ENCODE peak calls at places on chromosomes 16 and 17, in seven cellular contexts. Z is esophagus muscularis mucosa, T is stomach, S is spleen, O is sigmoid colon, P is breast epithelium, E is endothelial cell of umbilical vein. W is an unnamed sample.

GRCh38 chr16:87431926-87432325 is 39.8 kb downstream of the MAP1LC3B start:
- DNase-seq in S (no peak), P (no peak), E (no peak), Z (no peak), T (no peak), O (no peak), W (no peak)

GRCh38 chr17:8991514-8992285 is 26.2 kb upstream of the PIK3R5 start:
- DNase-seq in E (peak; percentile 33), S (no peak), Z (no peak), P (peak; percentile 70), O (peak; percentile 80), T (peak; percentile 70), W (peak; percentile 42)

GRCh38 chr17:43784068-43784467 is 3.8 kb downstream of the CFAP97D1 start:
- DNase-seq in E (no peak), T (no peak), P (no peak), O (no peak), S (no peak), Z (no peak), W (no peak)

GRCh38 chr16:85733839-85734170 is 17.1 kb downstream of the C16orf74 start:
- DNase-seq in Z (no peak), E (peak; percentile 25), T (no peak), S (no peak), O (no peak), P (no peak), W (no peak)

GRCh38 chr16:6884002-6884401 is 448.6 kb upstream of the RBFOX1 start:
- DNase-seq in O (no peak), E (no peak), S (no peak), P (no peak), Z (no peak), T (no peak), W (no peak)

GRCh38 chr17:49183801-49184200 is 26.6 kb downstream of the GNGT2 start:
- DNase-seq in P (no peak), E (no peak), Z (no peak), T (no peak), O (no peak), S (no peak), W (no peak)

GRCh38 chr16:75647492-75648264 is at the start of the genes KARS1 and TERF2IP:
- DNase-seq in E (peak; percentile 97), Z (peak; percentile 98), S (peak; percentile 99), P (peak; percentile 93), T (peak; percentile 93), O (peak; percentile 96), W (peak; percentile 79)

GRCh38 chr17:47895254-47895855 is 681 bp upstream of the SP2 start:
- DNase-seq in T (peak; percentile 45), P (no peak), S (peak; percentile 93), Z (peak; percentile 93), O (no peak), E (no peak), W (no peak)

GRCh38 chr17:74008196-74008595 is 195.3 kb upstream of the RPL38 start:
- DNase-seq in S (no peak), Z (no peak), O (no peak), T (no peak), E (no peak), P (no peak), W (no peak)

GRCh38 chr17:61574542-61575351 is 16.3 kb downstream of the NACA2 start:
- DNase-seq in S (no peak), P (no peak), Z (no peak), O (no peak), T (no peak), E (peak; percentile 16), W (no peak)

DNA sequence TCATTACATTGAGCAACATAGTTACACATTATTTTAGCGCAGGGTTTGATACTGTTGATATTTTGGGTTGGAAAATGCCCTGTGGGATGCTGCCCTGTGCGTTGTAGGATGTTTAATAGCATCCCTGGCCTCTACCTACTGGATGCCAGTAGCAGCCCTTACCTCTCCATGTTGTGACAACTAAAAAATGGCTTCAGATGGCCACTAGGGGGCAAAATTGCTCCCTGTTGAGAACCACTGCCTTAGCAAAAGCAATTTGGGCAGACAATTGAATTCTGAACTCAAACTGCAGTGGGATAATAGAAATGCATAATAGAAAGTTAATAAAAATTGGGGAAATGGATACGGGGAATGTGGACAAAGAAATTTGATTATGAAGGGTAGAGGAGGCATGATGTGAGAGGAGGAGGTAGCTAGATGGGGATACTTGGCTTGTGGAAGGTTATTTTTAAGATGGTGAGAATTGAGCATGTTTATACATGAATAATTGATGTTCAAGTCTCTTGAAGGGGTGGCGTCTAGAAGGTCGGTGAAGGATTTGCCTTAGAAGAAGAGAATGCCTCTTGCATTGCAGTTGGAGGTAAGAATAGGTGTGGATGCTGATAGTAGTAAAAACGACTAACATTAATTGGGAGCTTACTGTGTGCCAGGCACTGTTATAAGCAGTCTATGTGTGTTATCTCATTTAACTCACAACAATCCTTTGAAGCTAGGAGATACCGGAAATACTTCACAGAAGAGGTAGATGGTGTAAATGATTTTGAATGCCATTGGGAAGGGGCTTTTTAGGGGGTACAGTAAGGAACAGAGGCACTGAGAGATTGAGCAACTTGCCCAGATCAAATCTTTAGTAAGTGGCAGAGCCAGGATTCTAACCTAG is 19.0 kb downstream of the HEATR9 start:
- DNase-seq in T (peak; percentile 45), Z (no peak), E (peak; percentile 65), S (no peak), P (no peak), O (no peak), W (peak; percentile 28)
- TF ChIP-seq POLR2AphosphoS5 in T (no peak), Z (no peak), E (no peak), S (no peak), P (no peak), O (no peak), W (no peak)

DNA sequence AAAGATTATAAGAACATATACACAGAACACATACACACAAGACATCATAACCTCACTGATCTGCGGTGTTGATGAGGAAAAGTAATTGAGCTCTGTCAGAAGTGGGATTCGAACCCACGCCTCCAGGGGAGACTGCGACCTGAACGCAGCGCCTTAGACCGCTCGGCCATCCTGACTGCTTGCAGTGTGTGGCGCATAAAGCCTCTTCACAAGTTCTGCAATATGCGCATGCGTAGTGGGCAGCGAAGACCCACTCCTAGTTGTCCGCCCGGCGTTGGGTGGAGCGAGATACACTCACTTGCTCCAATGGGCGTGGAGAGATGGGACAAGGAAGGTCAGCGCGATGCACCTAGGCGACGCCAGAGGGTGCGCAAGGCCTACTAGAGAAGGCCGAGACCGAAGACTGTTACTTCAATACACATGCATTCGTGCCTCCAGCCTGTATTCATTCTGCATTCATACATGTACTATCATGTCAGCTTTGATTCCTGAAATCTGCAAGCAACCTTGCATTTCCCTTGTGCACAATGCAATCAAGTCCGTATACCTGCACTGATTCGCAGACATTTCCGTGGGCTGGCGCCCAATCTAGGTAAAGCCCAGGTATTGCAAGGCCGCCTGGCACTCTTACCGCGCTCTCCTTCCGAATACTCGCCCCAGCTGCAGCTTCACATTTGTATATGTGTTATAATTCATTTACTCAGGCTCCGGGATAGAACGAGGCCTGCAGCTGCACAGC is 16.1 kb upstream of the PLLP start:
- DNase-seq in P (peak; percentile 99), S (peak; percentile 99), Z (peak; percentile 100), E (peak; percentile 100), O (peak; percentile 100), T (peak; percentile 99), W (peak; percentile 77)
- TF ChIP-seq POLR2A in P (no peak), S (peak; percentile 67), Z (no peak), E (peak; percentile 32), O (no peak), T (no peak), W (no peak)

GRCh38 chr17:4972752-4973151 is 5.1 kb upstream of the SPAG7 start:
- DNase-seq in O (peak; percentile 61), T (no peak), E (no peak), S (no peak), Z (no peak), P (no peak), W (no peak)

GRCh38 chr17:4971826-4972225 is 4.2 kb upstream of the SPAG7 start:
- DNase-seq in P (no peak), O (peak; percentile 74), E (no peak), S (no peak), T (no peak), Z (no peak), W (no peak)

GRCh38 chr17:4973431-4973830 is 5.8 kb upstream of the SPAG7 start:
- DNase-seq in E (no peak), O (peak; percentile 68), T (no peak), Z (no peak), P (no peak), S (no peak), W (no peak)

GRCh38 chr17:4974064-4974670 is 6.5 kb upstream of the SPAG7 start:
- DNase-seq in Z (no peak), E (no peak), P (no peak), O (peak; percentile 58), T (no peak), S (no peak), W (no peak)

GRCh38 chr17:4972322-4972721 is 4.7 kb upstream of the SPAG7 start:
- DNase-seq in T (no peak), E (no peak), S (no peak), O (peak; percentile 69), P (no peak), Z (no peak), W (no peak)
- TF ChIP-seq POLR2AphosphoS5 in T (no peak), E (no peak), S (no peak), O (no peak), P (no peak), Z (no peak), W (no peak)

GRCh38 chr16:1981972-1982574 is 804 bp upstream of the NOXO1 start:
- DNase-seq in E (no peak), S (no peak), T (no peak), Z (no peak), O (no peak), P (no peak), W (no peak)

GRCh38 chr16:1983544-1984346 is at the start of gene GFER:
- DNase-seq in Z (peak; percentile 93), P (no peak), S (peak; percentile 96), T (peak; percentile 91), E (peak; percentile 93), O (peak; percentile 94), W (peak; percentile 99)

GRCh38 chr16:1985466-1986150 is 1.6 kb downstream of the GFER start:
- DNase-seq in Z (no peak), P (no peak), E (no peak), T (no peak), S (no peak), O (no peak), W (no peak)

GRCh38 chr16:1983053-1983543 is 895 bp upstream of the GFER start:
- DNase-seq in E (no peak), P (no peak), Z (no peak), T (no peak), O (no peak), S (no peak), W (no peak)

DNA sequence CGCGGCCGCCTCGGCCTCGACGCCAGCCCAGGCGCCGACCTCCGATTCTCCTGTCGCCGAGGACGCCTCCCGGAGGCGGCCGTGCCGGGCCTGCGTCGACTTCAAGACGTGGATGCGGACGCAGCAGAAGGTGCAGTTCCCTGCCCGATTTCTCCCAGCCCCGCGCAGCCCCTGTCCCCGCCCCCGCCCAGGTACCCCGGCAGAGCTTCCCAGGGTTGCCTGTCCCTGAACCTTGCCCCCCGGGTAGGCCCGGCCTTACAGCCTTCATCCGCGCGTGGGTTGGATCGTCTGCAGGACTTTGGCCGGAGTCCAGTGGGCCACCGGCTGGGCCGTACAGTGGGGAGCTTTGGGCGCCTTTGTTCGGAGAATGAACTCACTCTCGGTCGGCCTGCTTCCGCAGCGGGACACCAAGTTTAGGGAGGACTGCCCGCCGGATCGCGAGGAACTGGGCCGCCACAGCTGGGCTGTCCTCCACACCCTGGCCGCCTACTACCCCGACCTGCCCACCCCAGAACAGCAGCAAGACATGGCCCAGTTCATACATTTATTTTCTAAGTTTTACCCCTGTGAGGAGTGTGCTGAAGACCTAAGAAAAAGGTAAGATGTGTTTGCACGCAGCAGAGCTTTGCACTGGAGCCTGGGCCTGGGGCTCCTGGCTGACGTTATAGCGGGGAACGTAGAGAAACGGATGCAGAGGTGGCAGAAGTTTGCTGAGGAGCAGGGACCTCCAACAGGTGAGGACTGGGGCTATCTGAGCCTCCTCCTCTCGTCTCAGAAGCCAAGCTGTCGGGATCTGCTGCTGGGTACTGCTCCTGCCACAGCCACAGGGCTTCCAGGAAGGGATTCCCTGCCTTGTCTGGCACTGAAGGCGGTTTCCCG is 593 bp downstream of the GFER start:
- DNase-seq in T (no peak), O (no peak), S (no peak), E (no peak), Z (no peak), P (no peak), W (no peak)
- TF ChIP-seq POLR2A in T (no peak), O (no peak), S (no peak), E (no peak), Z (peak; percentile 27), P (no peak), W (no peak)

W was measured in GM12892.